ENCODE peak calls at places on chromosomes 16 and 17, in seven cellular contexts. S is GM04504; Q is fibroblast of pulmonary artery; F is CD8-positive, alpha-beta T cell; N is activated CD8-positive, alpha-beta T cell treated with anti-CD3 and anti-CD28 coated beads, Interleukin-2, amount 10 ng/mL, durations not matched to agents 7 days and 5 days; H is A172; G is ELR. Y is an unnamed sample.
A peak's percentile ranks its signal among the peaks of the same experiment; 100 is the strongest.

GRCh38 chr17:61408151-61409041 is 8.8 kb downstream of the TBX2 start:
- DNase-seq in S (no peak), Q (no peak), F (no peak), N (no peak), H (no peak), G (no peak), Y (no peak)

GRCh38 chr16:86919531-86920305 is 341.4 kb downstream of the FOXL1 start:
- DNase-seq in S (no peak), Q (no peak), F (no peak), N (no peak), H (no peak), G (no peak), Y (no peak)

GRCh38 chr17:21105081-21105480 is 21.7 kb upstream of the DHRS7B start:
- DNase-seq in S (no peak), Q (no peak), F (no peak), N (no peak), H (no peak), G (no peak), Y (no peak)

GRCh38 chr16:63690961-63691360 is 1430.9 kb downstream of the CDH11 start:
- DNase-seq in S (no peak), Q (no peak), F (no peak), N (no peak), H (no peak), G (no peak), Y (no peak)

GRCh38 chr17:56681561-56682266 is 88.2 kb downstream of the NOG start:
- DNase-seq in S (peak; percentile 64), Q (peak; percentile 65), F (no peak), N (peak; percentile 44), H (peak; percentile 98), G (peak; percentile 95), Y (no peak)

GRCh38 chr17:37405955-37406634 is 541 bp downstream of the ACACA start:
- DNase-seq in S (no peak), Q (no peak), F (no peak), N (no peak), H (peak; percentile 8), G (no peak), Y (peak; percentile 18)

GRCh38 chr17:2170023-2170422 is 115.1 kb downstream of the HIC1 start:
- DNase-seq in S (no peak), Q (no peak), F (peak; percentile 14), N (peak; percentile 37), H (no peak), G (peak; percentile 24), Y (no peak)

GRCh38 chr17:48486557-48486956 is 44.3 kb downstream of the HOXB1 start:
- DNase-seq in S (peak; percentile 94), Q (peak; percentile 91), F (no peak), N (no peak), H (peak; percentile 98), G (peak; percentile 99), Y (peak; percentile 81)

GRCh38 chr16:85514601-85515318 is 98.4 kb upstream of the GSE1 start:
- DNase-seq in S (peak; percentile 93), Q (peak; percentile 90), F (no peak), N (no peak), H (peak; percentile 83), G (peak; percentile 92), Y (peak; percentile 50)

GRCh38 chr17:21602176-21602575 is 90.1 kb upstream of the KCNJ18 start:
- DNase-seq in S (no peak), Q (no peak), F (no peak), N (no peak), H (no peak), G (no peak), Y (no peak)

Y was measured in foreskin melanocyte.